ENCODE peak calls at places on chromosomes 12 and 14, in eight cellular contexts. H is Caco-2, E is tibial nerve, N is RWPE1, I is thyroid gland, T is choroid plexus epithelial cell, U is breast epithelium, K is thoracic aorta. A is an unnamed sample.

GRCh38 chr12:131415781-131416180 is 295.1 kb upstream of the SFSWAP start:
- DNase-seq in H (no peak), E (no peak), N (peak), I (no peak), T (no peak), U (no peak), K (no peak), A (no peak)

GRCh38 chr12:25324861-25325260 is 74.1 kb upstream of the KRAS start:
- DNase-seq in H (no peak), E (no peak), N (no peak), I (no peak), T (no peak), U (no peak), K (no peak), A (no peak)

GRCh38 chr14:95320076-95320895 is 578 bp upstream of the CLMN start:
- DNase-seq in H (no peak), E (no peak), N (no peak), I (peak), T (no peak), U (peak), K (no peak), A (no peak)

GRCh38 chr12:59472273-59472672 is 123.6 kb upstream of the SLC16A7 start:
- DNase-seq in H (no peak), E (no peak), N (no peak), I (no peak), T (no peak), U (no peak), K (no peak), A (no peak)

GRCh38 chr14:97219356-97220017 is 422.3 kb downstream of the VRK1 start:
- DNase-seq in H (no peak), E (no peak), N (no peak), I (no peak), T (no peak), U (no peak), K (no peak), A (no peak)

GRCh38 chr14:51400142-51400541 is 160.1 kb downstream of the TMX1 start:
- DNase-seq in H (no peak), E (no peak), N (no peak), I (no peak), T (no peak), U (no peak), K (no peak), A (no peak)

GRCh38 chr12:101795786-101796185 is 35.0 kb downstream of the GNPTAB start:
- DNase-seq in H (no peak), E (no peak), N (no peak), I (no peak), T (no peak), U (no peak), K (no peak), A (no peak)

GRCh38 chr14:94691658-94692029 is 78.3 kb downstream of the GSC start:
- DNase-seq in H (no peak), E (peak), N (no peak), I (no peak), T (no peak), U (no peak), K (no peak), A (no peak)

GRCh38 chr12:127411981-127412380 is 855.0 kb upstream of the TMEM132C start:
- DNase-seq in H (no peak), E (no peak), N (no peak), I (no peak), T (no peak), U (no peak), K (no peak), A (no peak)

GRCh38 chr12:21666722-21667121 is 9.1 kb upstream of the LDHB start:
- DNase-seq in H (peak), E (no peak), N (no peak), I (no peak), T (no peak), U (no peak), K (no peak), A (no peak)

GRCh38 chr12:52826611-52827498 is 7.3 kb downstream of the KRT79 start:
- DNase-seq in H (peak), E (no peak), N (no peak), I (no peak), T (no peak), U (no peak), K (no peak), A (no peak)

GRCh38 chr12:119354187-119354586 is 19.7 kb downstream of the CCDC60 start:
- DNase-seq in H (no peak), E (no peak), N (no peak), I (no peak), T (no peak), U (no peak), K (no peak), A (no peak)

GRCh38 chr14:105059035-105059916 is 6.0 kb downstream of the GPR132 start:
- DNase-seq in H (peak), E (no peak), N (no peak), I (peak), T (no peak), U (no peak), K (no peak), A (no peak)

GRCh38 chr14:106844608-106845285 is 1318.4 kb downstream of the TMEM121 start:
- DNase-seq in H (peak), E (peak), N (no peak), I (peak), T (no peak), U (peak), K (no peak), A (no peak)

GRCh38 chr14:68506645-68507405 is 286.0 kb downstream of the ZFP36L1 start:
- DNase-seq in H (no peak), E (no peak), N (no peak), I (peak), T (no peak), U (peak), K (no peak), A (no peak)

GRCh38 chr12:69873429-69873828 is 48.4 kb downstream of the MYRFL start:
- DNase-seq in H (no peak), E (no peak), N (peak), I (no peak), T (peak), U (no peak), K (no peak), A (no peak)

GRCh38 chr12:105729931-105730330 is 399.4 kb downstream of the C12orf75 start:
- DNase-seq in H (no peak), E (no peak), N (no peak), I (no peak), T (no peak), U (no peak), K (no peak), A (no peak)

GRCh38 chr14:39230416-39230815 is 3.3 kb upstream of the MIA2 start:
- DNase-seq in H (no peak), E (no peak), N (no peak), I (no peak), T (no peak), U (no peak), K (no peak), A (no peak)

GRCh38 chr12:3204143-3204542 is 127.0 kb downstream of the TSPAN9 start:
- DNase-seq in H (no peak), E (no peak), N (no peak), I (no peak), T (no peak), U (no peak), K (no peak), A (no peak)

GRCh38 chr12:40378721-40379120 is 153.9 kb downstream of the LRRK2 start:
- DNase-seq in H (no peak), E (no peak), N (no peak), I (no peak), T (no peak), U (no peak), K (no peak), A (no peak)

GRCh38 chr12:116406529-116406928 is 129.0 kb upstream of the MED13L start:
- DNase-seq in H (peak), E (peak), N (peak), I (peak), T (peak), U (peak), K (peak), A (peak)

GRCh38 chr14:84882830-84883229 is 647.1 kb upstream of the FLRT2 start:
- DNase-seq in H (no peak), E (no peak), N (no peak), I (no peak), T (no peak), U (no peak), K (no peak), A (no peak)

GRCh38 chr12:117686911-117687377 is 281.8 kb downstream of the KSR2 start:
- DNase-seq in H (no peak), E (peak), N (peak), I (no peak), T (no peak), U (no peak), K (no peak), A (no peak)

GRCh38 chr14:26199599-26200370 is 398.0 kb downstream of the NOVA1 start:
- DNase-seq in H (no peak), E (no peak), N (no peak), I (no peak), T (peak), U (no peak), K (no peak), A (no peak)

GRCh38 chr12:53825246-53826081 is 73.7 kb upstream of the CISTR start:
- DNase-seq in H (peak), E (no peak), N (peak), I (no peak), T (peak), U (no peak), K (no peak), A (no peak)

GRCh38 chr12:122064034-122064777 is 14.3 kb upstream of the MLXIP start:
- DNase-seq in H (peak), E (peak), N (peak), I (peak), T (peak), U (peak), K (no peak), A (peak)
- TF ChIP-seq CTCF in H (peak), E (no peak), N (no peak), I (peak), T (peak), U (no peak), K (no peak), A (no peak)

GRCh38 chr12:108234155-108234554 is 105.0 kb downstream of the CMKLR1 start:
- DNase-seq in H (no peak), E (peak), N (no peak), I (no peak), T (peak), U (no peak), K (peak), A (no peak)
- TF ChIP-seq CTCF in H (no peak), E (peak), N (no peak), I (peak), T (peak), U (no peak), K (peak), A (no peak)

GRCh38 chr14:37623552-37623951 is 28.1 kb downstream of the TTC6 start:
- DNase-seq in H (no peak), E (no peak), N (peak), I (no peak), T (peak), U (peak), K (no peak), A (no peak)

GRCh38 chr14:37625597-37626595 is 30.5 kb downstream of the TTC6 start:
- DNase-seq in H (no peak), E (no peak), N (no peak), I (no peak), T (peak), U (no peak), K (no peak), A (no peak)

GRCh38 chr14:37623971-37624370 is 28.5 kb downstream of the TTC6 start:
- DNase-seq in H (no peak), E (no peak), N (peak), I (no peak), T (no peak), U (no peak), K (no peak), A (no peak)

GRCh38 chr14:37620856-37621255 is 25.4 kb downstream of the TTC6 start:
- DNase-seq in H (no peak), E (no peak), N (no peak), I (no peak), T (no peak), U (no peak), K (no peak), A (no peak)

GRCh38 chr14:37622231-37622923 is 26.9 kb downstream of the TTC6 start:
- DNase-seq in H (no peak), E (no peak), N (no peak), I (no peak), T (peak), U (no peak), K (no peak), A (no peak)
- TF ChIP-seq CTCF in H (no peak), E (no peak), N (no peak), I (no peak), T (no peak), U (no peak), K (no peak), A (no peak)

GRCh38 chr12:75087656-75088055 is 122.0 kb downstream of the KCNC2 start:
- DNase-seq in H (peak), E (no peak), N (no peak), I (no peak), T (peak), U (no peak), K (no peak), A (no peak)
- TF ChIP-seq CTCF in H (peak), E (no peak), N (no peak), I (no peak), T (peak), U (no peak), K (no peak), A (no peak)

DNA sequence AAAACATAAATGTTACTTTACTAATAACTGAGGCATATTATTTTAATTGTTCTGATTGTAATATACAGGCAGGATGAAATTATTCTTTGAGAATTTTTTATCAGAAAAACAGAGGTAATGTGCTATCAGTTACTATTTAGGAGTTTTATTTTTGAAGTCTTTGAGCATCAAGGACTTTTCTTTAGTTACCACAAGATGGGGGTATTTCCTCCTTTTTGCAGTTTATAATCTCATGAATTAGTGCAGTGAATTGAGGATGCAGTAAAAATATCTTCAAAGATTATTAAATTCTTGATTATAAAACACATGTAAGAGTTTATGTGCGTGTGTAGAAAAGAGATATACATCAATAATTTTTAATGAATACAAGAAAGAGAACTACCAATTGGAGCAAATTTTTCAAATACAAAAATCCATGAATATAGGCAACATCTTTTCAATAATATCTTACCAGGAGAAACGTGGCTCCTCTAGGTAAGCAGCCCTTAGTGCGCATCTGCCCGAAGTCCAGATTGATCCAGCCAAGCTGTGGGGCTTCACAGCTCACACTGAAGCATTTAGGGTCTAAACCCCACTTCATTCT is 71.6 kb downstream of the ERGIC2 start:
- DNase-seq in H (no peak), E (no peak), N (peak), I (no peak), T (peak), U (no peak), K (no peak), A (no peak)
- TF ChIP-seq CTCF in H (peak), E (no peak), N (peak), I (peak), T (peak), U (no peak), K (no peak), A (no peak)

DNA sequence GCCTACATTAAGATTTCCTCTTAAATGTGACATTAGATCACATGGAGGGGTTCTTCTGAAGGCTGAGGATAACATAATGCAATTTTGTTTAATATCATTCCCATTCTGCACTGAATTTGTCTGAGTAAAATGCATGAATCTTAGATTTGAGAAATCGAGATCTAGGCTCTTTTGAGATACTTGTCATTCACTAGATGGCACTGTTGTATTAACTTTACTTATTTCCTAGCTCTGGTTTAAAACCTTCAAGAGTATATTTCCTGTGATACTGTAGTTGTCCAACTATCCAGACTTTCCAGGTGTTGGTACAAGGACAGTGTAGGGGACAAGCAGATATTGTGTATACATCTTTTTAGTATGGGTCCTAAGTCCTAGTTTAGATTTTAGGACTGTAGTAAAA is 91.7 kb upstream of the SEL1L start:
- DNase-seq in H (peak), E (no peak), N (peak), I (no peak), T (peak), U (no peak), K (no peak), A (no peak)
- TF ChIP-seq CTCF in H (peak), E (no peak), N (peak), I (peak), T (no peak), U (peak), K (peak), A (no peak)

GRCh38 chr12:11545438-11546330 is 103.8 kb upstream of the ETV6 start:
- DNase-seq in H (no peak), E (no peak), N (no peak), I (no peak), T (no peak), U (no peak), K (no peak), A (no peak)
- TF ChIP-seq CTCF in H (no peak), E (no peak), N (no peak), I (no peak), T (peak), U (no peak), K (no peak), A (no peak)

A was measured in omental fat pad.